ENCODE peak calls at places on chromosomes 12 and 14, in four cellular contexts. K is GM12878, U is IMR-90, O is SK-N-SH. F is an unnamed sample.
A peak's percentile ranks its signal among the peaks of the same experiment; 100 is the strongest.

GRCh38 chr14:87063181-87063580 is 929.8 kb downstream of the GALC start:
- DNase-seq in O (no peak), U (no peak), K (no peak), F (no peak)

GRCh38 chr12:71694099-71694820 is 8.4 kb downstream of the TMEM19 start:
- DNase-seq in U (no peak), O (no peak), K (peak; percentile 79), F (no peak)

GRCh38 chr14:78135450-78135891 is 34.7 kb upstream of the NRXN3 start:
- DNase-seq in K (no peak), U (no peak), O (no peak), F (peak; percentile 87)

GRCh38 chr12:39127401-39127800 is 222.0 kb upstream of the CPNE8 start:
- DNase-seq in K (no peak), U (no peak), O (no peak), F (peak; percentile 75)

GRCh38 chr12:15978431-15978950 is 67.4 kb downstream of the DERA start:
- DNase-seq in K (no peak), O (no peak), U (peak; percentile 60), F (no peak)

GRCh38 chr12:43291516-43291915 is 260.5 kb downstream of the ADAMTS20 start:
- DNase-seq in O (no peak), K (no peak), U (peak; percentile 88), F (no peak)

GRCh38 chr14:97970222-97970621 is 1173.0 kb downstream of the VRK1 start:
- DNase-seq in K (no peak), U (no peak), O (no peak), F (no peak)

GRCh38 chr14:89915114-89915878 is 39.2 kb downstream of the EFCAB11 start:
- DNase-seq in K (peak; percentile 25), O (peak; percentile 50), U (peak; percentile 80), F (peak; percentile 65)

GRCh38 chr14:57822081-57822480 is 43.8 kb downstream of the SLC35F4 start:
- DNase-seq in O (no peak), K (no peak), U (no peak), F (no peak)

GRCh38 chr14:49999216-49999761 is 106.4 kb downstream of the ARF6 start:
- DNase-seq in U (peak; percentile 88), O (peak; percentile 58), K (no peak), F (peak; percentile 87)

GRCh38 chr12:67989184-67989965 is at the start of gene IFNG-AS1:
- DNase-seq in U (no peak), O (no peak), K (peak; percentile 56), F (no peak)

GRCh38 chr14:36319899-36320209 is 583 bp downstream of the MBIP start:
- DNase-seq in K (no peak), O (no peak), U (peak; percentile 10), F (no peak)

GRCh38 chr14:74583689-74584434 is 28.2 kb downstream of the LTBP2 start:
- DNase-seq in U (peak; percentile 92), O (no peak), K (no peak), F (peak; percentile 84)

GRCh38 chr12:72453550-72453949 is 181.4 kb downstream of the TRHDE start:
- DNase-seq in U (no peak), K (no peak), O (no peak), F (no peak)

GRCh38 chr12:14896477-14897184 is 11.0 kb upstream of the MGP start:
- DNase-seq in O (no peak), U (peak; percentile 79), K (no peak), F (no peak)

GRCh38 chr14:59018978-59019377 is 169.5 kb upstream of the DAAM1 start:
- DNase-seq in U (peak; percentile 4), O (no peak), K (no peak), F (no peak)

GRCh38 chr14:102779574-102780315 is 2.5 kb downstream of the TRAF3 start:
- DNase-seq in O (no peak), K (no peak), U (peak; percentile 33), F (no peak)

GRCh38 chr14:94966868-94967267 is 190.5 kb downstream of the DICER1 start:
- DNase-seq in O (no peak), U (no peak), K (no peak), F (no peak)

GRCh38 chr14:30621354-30621953 is 665 bp upstream of the SCFD1 start:
- DNase-seq in K (no peak), O (peak; percentile 17), U (peak; percentile 3), F (no peak)

GRCh38 chr14:91957876-91958313 is 10.4 kb upstream of the FBLN5 start:
- DNase-seq in O (no peak), K (no peak), U (no peak), F (no peak)

GRCh38 chr12:47954058-47954457 is 9.3 kb upstream of the TMEM106C start:
- DNase-seq in K (no peak), O (no peak), U (no peak), F (no peak)

GRCh38 chr12:76587428-76588178 is 28.0 kb upstream of the OSBPL8 start:
- DNase-seq in O (no peak), K (no peak), U (peak; percentile 1), F (no peak)

GRCh38 chr12:14937689-14938088 is 648 bp downstream of the ERP27 start:
- DNase-seq in K (no peak), U (no peak), O (no peak), F (no peak)

GRCh38 chr12:12099102-12099501 is 28.4 kb downstream of the BCL2L14 start:
- DNase-seq in K (no peak), U (no peak), O (peak; percentile 73), F (no peak)

GRCh38 chr14:75519826-75520692 is 2.2 kb upstream of the BATF start:
- DNase-seq in K (no peak), U (peak; percentile 65), O (no peak), F (no peak)

GRCh38 chr14:22505751-22506710 is 83.0 kb downstream of the DAD1 start:
- DNase-seq in U (no peak), O (no peak), K (no peak), F (no peak)

DNA sequence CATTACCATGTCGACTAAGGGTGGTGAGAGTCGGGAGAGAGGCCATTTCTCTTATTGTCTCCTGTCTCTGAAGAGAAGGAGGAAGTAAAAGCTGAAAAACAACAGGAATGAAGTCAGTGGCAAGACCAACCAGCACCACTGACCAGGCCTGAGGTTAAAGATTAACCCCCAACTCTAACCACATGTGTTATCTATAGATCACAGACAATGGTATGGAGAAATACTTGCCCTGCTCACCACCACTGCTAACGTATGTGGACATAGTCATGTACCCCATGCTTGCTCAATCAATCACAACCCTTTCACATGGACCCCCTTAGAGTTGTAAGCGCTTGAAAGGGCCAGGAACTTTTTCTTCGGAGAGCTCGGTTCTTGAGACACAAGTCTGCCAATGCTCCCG is 690.9 kb upstream of the LMO3 start:
- DNase-seq in O (no peak), K (no peak), U (no peak), F (no peak)
- H3K4me3 ChIP-seq in O (no peak overlapping the region), K (no peak overlapping the region), U (no peak overlapping the region), F (no peak overlapping the region)

DNA sequence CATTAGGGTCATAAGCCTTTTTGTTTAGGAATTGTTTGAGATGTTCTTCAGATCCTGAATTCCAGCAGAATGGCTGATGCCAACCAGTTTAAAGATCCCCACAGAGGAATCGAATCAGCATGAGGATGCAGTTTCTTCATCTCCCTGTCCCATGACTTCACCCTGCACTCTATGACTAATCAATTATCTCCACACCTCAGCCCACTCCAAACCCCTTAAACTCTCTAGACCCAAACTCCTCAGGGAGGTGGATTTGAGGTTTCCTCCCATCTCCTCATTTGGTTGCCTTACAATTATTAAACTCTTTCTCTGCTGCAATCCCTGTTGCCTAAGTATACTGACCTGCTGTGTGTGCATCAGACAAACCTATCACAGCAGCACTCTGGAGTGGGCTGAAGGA is 86.5 kb upstream of the CRY1 start:
- DNase-seq in U (no peak), O (no peak), K (no peak), F (peak; percentile 21)
- TF ChIP-seq RAD21 in U (no peak), O (no peak), K (no peak), F (no peak)

DNA sequence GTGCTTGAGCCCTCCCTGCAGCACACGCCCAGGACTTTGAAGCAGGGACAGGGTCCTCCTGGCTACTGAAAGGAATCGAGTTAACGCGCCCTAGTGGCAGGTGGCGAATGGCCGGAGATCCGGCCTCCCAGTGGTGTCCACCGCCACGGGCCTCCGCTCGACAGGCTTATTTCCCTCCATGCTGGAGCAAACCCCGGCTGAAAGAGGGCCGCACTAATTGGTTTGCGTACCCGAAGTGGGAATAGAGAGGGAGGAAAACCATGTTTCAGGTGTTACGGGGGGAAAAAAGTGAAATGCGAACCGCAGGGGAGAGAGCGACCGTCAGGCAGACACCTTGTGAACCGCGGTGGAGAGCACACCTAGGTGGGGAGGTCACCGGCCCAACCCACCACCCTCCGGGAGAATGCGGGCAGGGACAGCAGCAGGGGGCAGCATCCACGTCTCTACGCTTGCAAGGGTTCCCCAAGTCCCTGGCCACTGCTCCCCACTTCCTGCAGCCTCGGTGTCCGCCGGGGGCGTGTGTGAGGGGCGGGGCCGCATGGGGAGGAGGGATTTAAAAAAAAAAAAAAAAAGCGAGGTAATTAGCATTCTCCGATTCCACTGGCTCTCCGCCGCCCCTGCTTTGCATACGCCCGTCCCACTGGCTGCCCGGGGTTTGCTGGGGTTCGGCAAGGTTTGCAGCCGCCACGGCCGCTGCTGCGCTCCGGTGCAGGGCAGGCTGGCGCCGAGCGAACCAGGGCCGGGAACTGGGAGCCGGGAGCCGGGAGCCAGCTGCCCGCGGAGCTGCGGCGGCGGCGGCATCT is 224.6 kb upstream of the CRY1 start:
- DNase-seq in O (peak; percentile 96), U (peak; percentile 88), K (no peak), F (peak; percentile 91)
- H3K4me2 ChIP-seq in O (peak overlapping the region; percentile 88), U (peak overlapping the region; percentile 88), K (peak overlapping the region; percentile 25), F (peak overlapping the region; percentile 81)

GRCh38 chr14:33734387-33734786 is 216.5 kb downstream of the EGLN3 start:
- DNase-seq in O (no peak), K (no peak), U (no peak), F (no peak)

GRCh38 chr14:33736979-33737378 is 213.9 kb downstream of the EGLN3 start:
- DNase-seq in O (no peak), U (no peak), K (no peak), F (no peak)

GRCh38 chr14:33733310-33733709 is 217.6 kb downstream of the EGLN3 start:
- DNase-seq in O (no peak), K (no peak), U (no peak), F (no peak)

GRCh38 chr14:33736299-33736698 is 214.6 kb downstream of the EGLN3 start:
- DNase-seq in K (no peak), U (no peak), O (no peak), F (no peak)

GRCh38 chr14:33733721-33734120 is 217.2 kb downstream of the EGLN3 start:
- DNase-seq in U (no peak), K (no peak), O (no peak), F (no peak)
- H3K4me3 ChIP-seq in U (no peak overlapping the region), K (no peak overlapping the region), O (no peak overlapping the region), F (no peak overlapping the region)

DNA sequence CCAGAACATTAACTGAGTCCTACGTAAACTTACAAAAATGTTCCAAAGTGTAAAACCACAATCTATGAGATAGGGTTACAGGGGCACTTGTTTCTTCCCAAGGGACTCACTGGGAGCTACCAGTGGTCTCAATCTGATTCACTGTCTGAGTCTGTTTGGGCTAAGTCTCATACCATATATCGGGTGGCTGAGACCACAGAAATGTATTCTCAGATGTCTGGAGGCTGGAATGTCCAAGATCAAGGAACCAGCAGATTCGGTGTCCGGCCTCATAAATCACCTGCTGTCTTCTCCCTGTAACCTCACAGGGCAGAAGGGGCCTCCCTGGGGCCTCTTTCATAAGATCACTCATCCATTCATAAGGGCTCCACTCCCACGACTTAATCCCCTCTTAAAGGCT is 616.3 kb upstream of the TMEM132C start:
- DNase-seq in U (peak; percentile 58), K (no peak), O (no peak), F (no peak)
- TF ChIP-seq RAD21 in U (no peak), K (no peak), O (no peak), F (no peak)